ENCODE peak calls at places on chromosome 15, in five cellular contexts. One of them, this sample, is unnamed.

GRCh38 chr15:45734244-45734643 is 99.4 kb downstream of the SQOR start:
- DNase-seq in HepG2: no peak
- DNase-seq in GM12878: no peak
- DNase-seq in K562: no peak
- DNase-seq in A549: no peak
- DNase-seq in this sample: no peak

GRCh38 chr15:65985387-65985786 is 116.1 kb downstream of the RAB11A start:
- DNase-seq in GM12878: no peak
- DNase-seq in A549: no peak
- DNase-seq in K562: no peak
- DNase-seq in HepG2: no peak
- DNase-seq in this sample: no peak

GRCh38 chr15:68389936-68390790 is 41.8 kb downstream of the ITGA11 start:
- DNase-seq in GM12878: peak
- DNase-seq in HepG2: no peak
- DNase-seq in A549: no peak
- DNase-seq in K562: no peak
- DNase-seq in this sample: peak

GRCh38 chr15:77869021-77869895 is 208.3 kb downstream of the TBC1D2B start:
- DNase-seq in K562: no peak
- DNase-seq in A549: no peak
- DNase-seq in HepG2: no peak
- DNase-seq in GM12878: no peak
- DNase-seq in this sample: no peak

GRCh38 chr15:29046281-29046810 is 160.6 kb downstream of the APBA2 start:
- DNase-seq in K562: no peak
- DNase-seq in GM12878: no peak
- DNase-seq in HepG2: no peak
- DNase-seq in A549: no peak
- DNase-seq in this sample: no peak

GRCh38 chr15:31069360-31070000 is 32.0 kb downstream of the TRPM1 start:
- DNase-seq in HepG2: peak
- DNase-seq in GM12878: no peak
- DNase-seq in K562: no peak
- DNase-seq in A549: no peak
- DNase-seq in this sample: peak

GRCh38 chr15:91156175-91156726 is 56.2 kb downstream of the SV2B start:
- DNase-seq in HepG2: no peak
- DNase-seq in A549: no peak
- DNase-seq in GM12878: no peak
- DNase-seq in K562: no peak
- DNase-seq in this sample: no peak

GRCh38 chr15:24696855-24697254 is 21.3 kb downstream of the NPAP1 start:
- DNase-seq in K562: no peak
- DNase-seq in A549: no peak
- DNase-seq in HepG2: no peak
- DNase-seq in GM12878: no peak
- DNase-seq in this sample: no peak

GRCh38 chr15:77527831-77528231 is 104.9 kb downstream of the LINGO1 start:
- DNase-seq in HepG2: no peak
- DNase-seq in K562: no peak
- DNase-seq in A549: no peak
- DNase-seq in GM12878: no peak
- DNase-seq in this sample: no peak

GRCh38 chr15:62940755-62941361 is 101.7 kb upstream of the TPM1 start:
- DNase-seq in GM12878: no peak
- DNase-seq in A549: peak
- DNase-seq in HepG2: no peak
- DNase-seq in K562: no peak
- DNase-seq in this sample: no peak

GRCh38 chr15:37102315-37103021 is 2.1 kb upstream of the MEIS2 start:
- DNase-seq in GM12878: no peak
- DNase-seq in HepG2: no peak
- DNase-seq in K562: peak
- DNase-seq in A549: peak
- DNase-seq in this sample: no peak

GRCh38 chr15:44340410-44340809 is 51.9 kb downstream of the GOLM2 start:
- DNase-seq in HepG2: no peak
- DNase-seq in A549: no peak
- DNase-seq in K562: no peak
- DNase-seq in GM12878: no peak
- DNase-seq in this sample: no peak

GRCh38 chr15:43966646-43967045 is 139.8 kb downstream of the WDR76 start:
- DNase-seq in A549: no peak
- DNase-seq in HepG2: no peak
- DNase-seq in GM12878: no peak
- DNase-seq in K562: no peak
- DNase-seq in this sample: no peak

GRCh38 chr15:42623951-42624350 is 48.5 kb downstream of the STARD9 start:
- DNase-seq in A549: no peak
- DNase-seq in HepG2: no peak
- DNase-seq in GM12878: no peak
- DNase-seq in K562: no peak
- DNase-seq in this sample: no peak

GRCh38 chr15:42018306-42019224 is 2.3 kb downstream of the PLA2G4E start:
- DNase-seq in GM12878: no peak
- DNase-seq in HepG2: no peak
- DNase-seq in K562: no peak
- DNase-seq in A549: no peak
- DNase-seq in this sample: no peak

GRCh38 chr15:93587046-93587445 is 498.0 kb upstream of the RGMA start:
- DNase-seq in HepG2: no peak
- DNase-seq in K562: no peak
- DNase-seq in A549: no peak
- DNase-seq in GM12878: no peak
- DNase-seq in this sample: no peak

GRCh38 chr15:25883860-25884259 is 20.7 kb upstream of the ATP10A start:
- DNase-seq in K562: no peak
- DNase-seq in HepG2: peak
- DNase-seq in GM12878: no peak
- DNase-seq in A549: peak
- DNase-seq in this sample: no peak

GRCh38 chr15:56919708-56920637 is 1.5 kb downstream of the TCF12 start:
- DNase-seq in K562: peak
- DNase-seq in A549: peak
- DNase-seq in GM12878: no peak
- DNase-seq in HepG2: peak
- DNase-seq in this sample: no peak

GRCh38 chr15:57235865-57236264 is 140.4 kb upstream of the CGNL1 start:
- DNase-seq in GM12878: no peak
- DNase-seq in K562: peak
- DNase-seq in HepG2: no peak
- DNase-seq in A549: no peak
- DNase-seq in this sample: no peak

GRCh38 chr15:73601449-73602425 is 31.5 kb downstream of the NPTN start:
- DNase-seq in GM12878: no peak
- DNase-seq in K562: peak
- DNase-seq in HepG2: peak
- DNase-seq in A549: peak
- DNase-seq in this sample: no peak

GRCh38 chr15:96337354-96337990 is 7.0 kb downstream of the NR2F2 start:
- DNase-seq in HepG2: peak
- DNase-seq in GM12878: no peak
- DNase-seq in K562: peak
- DNase-seq in A549: no peak
- DNase-seq in this sample: no peak

GRCh38 chr15:29622637-29623036 is 199.6 kb downstream of the TJP1 start:
- DNase-seq in K562: no peak
- DNase-seq in GM12878: no peak
- DNase-seq in HepG2: no peak
- DNase-seq in A549: no peak
- DNase-seq in this sample: no peak

GRCh38 chr15:69154684-69155083 is 5.8 kb upstream of the GLCE start:
- DNase-seq in HepG2: no peak
- DNase-seq in K562: no peak
- DNase-seq in A549: no peak
- DNase-seq in GM12878: no peak
- DNase-seq in this sample: no peak

GRCh38 chr15:101679861-101680260 is 27.7 kb upstream of the TM2D3 start:
- DNase-seq in K562: no peak
- DNase-seq in A549: no peak
- DNase-seq in GM12878: no peak
- DNase-seq in HepG2: no peak
- DNase-seq in this sample: no peak

GRCh38 chr15:71366522-71366921 is 251.3 kb downstream of the THSD4 start:
- DNase-seq in A549: no peak
- DNase-seq in HepG2: no peak
- DNase-seq in GM12878: no peak
- DNase-seq in K562: no peak
- DNase-seq in this sample: no peak

GRCh38 chr15:71362556-71362955 is 247.3 kb downstream of the THSD4 start:
- DNase-seq in HepG2: no peak
- DNase-seq in A549: no peak
- DNase-seq in GM12878: no peak
- DNase-seq in K562: no peak
- DNase-seq in this sample: no peak

GRCh38 chr15:71362987-71363968 is 248.0 kb downstream of the THSD4 start:
- DNase-seq in GM12878: no peak
- DNase-seq in A549: no peak
- DNase-seq in HepG2: no peak
- DNase-seq in K562: no peak
- DNase-seq in this sample: no peak

GRCh38 chr15:71366926-71367325 is 251.7 kb downstream of the THSD4 start:
- DNase-seq in GM12878: no peak
- DNase-seq in K562: no peak
- DNase-seq in HepG2: peak
- DNase-seq in A549: no peak
- DNase-seq in this sample: no peak

DNA sequence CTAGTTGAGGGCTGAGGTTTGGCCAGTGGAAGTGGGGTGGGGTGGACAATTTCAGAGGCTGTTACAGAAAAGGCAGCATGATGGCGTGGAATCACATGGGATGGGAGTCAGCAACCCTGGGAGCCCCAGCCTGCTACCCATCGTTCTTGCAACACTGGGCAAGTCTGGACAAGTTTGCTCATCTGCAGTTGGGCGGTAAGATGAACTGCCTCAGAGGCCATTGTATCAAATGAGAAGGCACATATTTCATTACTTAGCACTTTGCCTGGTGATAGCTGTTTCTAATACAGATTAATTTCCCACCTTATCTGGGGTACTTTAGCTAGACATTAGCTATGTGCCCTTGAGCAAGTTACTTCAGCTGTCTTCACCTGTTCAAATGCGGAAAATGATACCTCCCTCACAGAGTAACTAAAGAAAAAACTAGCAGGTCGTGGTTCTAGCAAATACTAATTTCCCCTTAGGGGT is 248.9 kb downstream of the THSD4 start:
- DNase-seq in K562: no peak
- DNase-seq in GM12878: no peak
- DNase-seq in HepG2: no peak
- DNase-seq in A549: no peak
- DNase-seq in this sample: no peak
- TF ChIP-seq KDM1A in K562: no peak
- TF ChIP-seq KDM1A in GM12878: no peak
- TF ChIP-seq KDM1A in HepG2: no peak
- TF ChIP-seq KDM1A in A549: no peak
- TF ChIP-seq KDM1A in this sample: no peak

DNA sequence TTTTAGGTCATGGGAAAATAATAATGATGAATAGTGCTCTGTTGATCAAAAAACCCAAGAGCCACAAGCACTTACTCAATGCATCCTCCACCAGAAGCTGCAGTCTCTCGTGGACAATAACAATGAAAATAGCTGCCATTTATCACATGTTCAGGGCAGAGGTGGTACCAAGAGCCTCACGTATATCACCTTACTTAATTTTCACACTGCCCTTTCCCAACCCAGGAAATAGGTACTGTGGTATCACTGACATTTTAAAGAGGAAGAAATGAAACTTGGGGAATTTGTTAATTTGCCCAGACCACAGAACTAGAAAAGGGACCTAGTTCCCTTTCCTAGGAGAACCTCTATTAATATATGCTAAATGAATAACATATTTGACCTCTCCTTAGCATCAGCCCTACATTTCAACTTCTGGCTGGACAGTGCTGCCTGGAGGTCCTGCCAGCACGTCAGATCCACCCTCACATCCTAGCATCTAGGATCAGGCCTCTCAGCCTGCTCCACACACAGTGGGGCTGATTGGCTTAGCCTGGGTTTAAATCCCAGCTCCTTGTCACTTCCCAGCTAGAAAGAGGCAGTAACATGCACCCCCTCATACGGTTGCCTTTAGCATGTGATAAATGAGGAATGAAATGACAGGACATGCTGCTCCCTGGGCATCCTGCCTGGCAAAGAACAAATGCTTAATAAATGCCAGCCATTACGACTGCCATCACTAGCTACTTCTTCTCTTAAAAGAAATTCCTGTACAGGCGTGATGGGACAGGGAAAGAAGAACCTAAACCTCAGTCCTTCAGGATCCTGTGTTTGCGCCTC is 95.1 kb upstream of the TNFAIP8L3 start:
- DNase-seq in HepG2: no peak
- DNase-seq in GM12878: no peak
- DNase-seq in A549: no peak
- DNase-seq in K562: no peak
- DNase-seq in this sample: no peak
- TF ChIP-seq KDM1A in HepG2: no peak
- TF ChIP-seq KDM1A in GM12878: no peak
- TF ChIP-seq KDM1A in A549: no peak
- TF ChIP-seq KDM1A in K562: no peak
- TF ChIP-seq KDM1A in this sample: no peak

GRCh38 chr15:59208850-59209249 is 2.2 kb downstream of the LDHAL6B start:
- DNase-seq in A549: no peak
- DNase-seq in GM12878: no peak
- DNase-seq in K562: no peak
- DNase-seq in HepG2: no peak
- DNase-seq in this sample: no peak
- TF ChIP-seq KDM1A in A549: no peak
- TF ChIP-seq KDM1A in GM12878: no peak
- TF ChIP-seq KDM1A in K562: no peak
- TF ChIP-seq KDM1A in HepG2: no peak
- TF ChIP-seq KDM1A in this sample: no peak

DNA sequence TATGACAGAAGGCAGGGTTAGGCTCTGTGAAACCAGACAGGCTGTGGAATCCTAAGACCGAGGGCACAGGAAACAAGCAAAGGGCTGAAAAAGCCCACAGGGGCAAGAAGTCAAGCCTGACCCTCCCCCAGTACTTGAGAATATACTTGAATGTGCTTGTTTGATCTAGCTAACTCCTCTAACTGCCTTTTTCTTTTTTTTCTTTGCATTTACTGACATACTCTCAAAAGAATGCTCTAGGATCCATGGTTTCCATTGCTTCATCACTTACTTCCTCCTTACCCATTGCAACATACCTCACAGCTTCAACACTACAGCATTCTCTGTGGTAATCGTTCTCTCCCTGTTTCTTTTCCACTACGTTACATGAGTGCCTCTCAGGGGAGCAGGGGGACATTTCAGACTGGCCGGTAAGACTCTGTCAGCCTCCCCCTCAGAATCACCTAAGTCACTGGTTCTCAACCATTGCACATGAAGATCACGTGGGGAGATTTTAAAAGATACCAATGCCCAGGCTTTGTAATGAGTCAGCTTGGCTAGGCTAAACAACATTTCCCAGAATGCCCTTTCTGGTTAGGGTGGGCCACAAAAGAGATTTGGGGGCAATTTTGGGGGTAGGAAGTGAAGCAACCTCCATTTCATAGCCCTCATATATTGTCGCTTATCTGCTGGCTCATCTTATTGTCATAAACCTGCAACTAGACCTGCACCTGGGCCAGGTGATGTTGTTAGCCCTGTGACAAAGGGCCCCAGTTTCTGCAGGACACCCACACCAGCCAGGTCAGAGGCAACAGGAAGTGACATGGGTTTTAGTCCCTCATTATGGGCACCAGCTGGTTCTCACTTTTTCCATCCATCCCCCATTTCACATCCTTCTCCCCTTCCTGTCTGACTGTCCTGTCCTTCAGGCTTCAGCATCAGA is 24.6 kb upstream of the RSL24D1 start:
- DNase-seq in K562: no peak
- DNase-seq in HepG2: peak
- DNase-seq in A549: peak
- DNase-seq in GM12878: peak
- DNase-seq in this sample: no peak
- TF ChIP-seq KDM1A in K562: no peak
- TF ChIP-seq KDM1A in HepG2: peak
- TF ChIP-seq KDM1A in A549: no peak
- TF ChIP-seq KDM1A in GM12878: no peak
- TF ChIP-seq KDM1A in this sample: no peak